ENCODE peak calls at places on chromosomes 6 and 20, in seven cellular contexts. R, S, Z, C, O, D and Y are unnamed samples.

GRCh38 chr6:125919618-125920017 is 37.0 kb upstream of the HINT3 start:
- ATAC-seq in R (no peak), S (no peak), Z (no peak), C (no peak), O (no peak), D (no peak), Y (no peak)

GRCh38 chr6:27592481-27593199 is 119.7 kb upstream of the ZNF184 start:
- ATAC-seq in R (peak), S (peak), Z (no peak), C (peak), O (peak), D (no peak), Y (peak)

GRCh38 chr6:156825475-156825874 is 48.3 kb downstream of the ARID1B start:
- ATAC-seq in R (no peak), S (no peak), Z (no peak), C (no peak), O (no peak), D (no peak), Y (no peak)

GRCh38 chr6:141388666-141389065 is 744.1 kb upstream of the GJE1 start:
- ATAC-seq in R (no peak), S (no peak), Z (no peak), C (no peak), O (no peak), D (no peak), Y (no peak)

GRCh38 chr20:235891-236290 is 8.8 kb downstream of the DEFB129 start:
- ATAC-seq in R (no peak), S (peak), Z (peak), C (no peak), O (no peak), D (peak), Y (peak)

GRCh38 chr20:25017257-25017803 is 24.8 kb upstream of the APMAP start:
- ATAC-seq in R (no peak), S (peak), Z (no peak), C (no peak), O (peak), D (peak), Y (peak)

GRCh38 chr6:2118136-2118535 is 127.3 kb downstream of the GMDS start:
- ATAC-seq in R (no peak), S (no peak), Z (no peak), C (no peak), O (no peak), D (no peak), Y (no peak)

GRCh38 chr6:37643851-37644672 is 53.6 kb downstream of the MDGA1 start:
- ATAC-seq in R (peak), S (no peak), Z (no peak), C (peak), O (no peak), D (no peak), Y (no peak)

GRCh38 chr20:7371518-7372158 is 568.6 kb downstream of the HAO1 start:
- ATAC-seq in R (no peak), S (no peak), Z (no peak), C (no peak), O (no peak), D (no peak), Y (peak)

GRCh38 chr20:52048365-52048764 is 143.2 kb downstream of the ZFP64 start:
- ATAC-seq in R (no peak), S (no peak), Z (no peak), C (no peak), O (no peak), D (no peak), Y (no peak)

GRCh38 chr6:109595998-109596397 is 95.0 kb downstream of the AK9 start:
- ATAC-seq in R (peak), S (peak), Z (no peak), C (peak), O (peak), D (peak), Y (no peak)

GRCh38 chr6:78810698-78811097 is 56.7 kb upstream of the IRAK1BP1 start:
- ATAC-seq in R (no peak), S (no peak), Z (no peak), C (no peak), O (no peak), D (no peak), Y (peak)

GRCh38 chr6:19524787-19525186 is 312.4 kb upstream of the ID4 start:
- ATAC-seq in R (no peak), S (no peak), Z (no peak), C (no peak), O (no peak), D (no peak), Y (no peak)

GRCh38 chr6:45739058-45739457 is 276.6 kb downstream of the CLIC5 start:
- ATAC-seq in R (no peak), S (no peak), Z (no peak), C (no peak), O (no peak), D (no peak), Y (no peak)

GRCh38 chr6:164377348-164377747 is 932.1 kb downstream of the C6orf118 start:
- ATAC-seq in R (no peak), S (no peak), Z (no peak), C (no peak), O (no peak), D (no peak), Y (no peak)